ENCODE peak calls at places on chromosome 7, in six cellular contexts. W, A, S, G, O and J are unnamed samples.

GRCh38 chr7:17019106-17019505 is 137.3 kb upstream of the AGR3 start:
- DNase-seq in W (peak), A (no peak), S (no peak), G (no peak), O (no peak), J (no peak)

GRCh38 chr7:35799846-35800717 is 775 bp upstream of the SEPTIN7 start:
- DNase-seq in W (peak), A (peak), S (peak), G (peak), O (peak), J (peak)

GRCh38 chr7:24356758-24357386 is 72.9 kb downstream of the NPY start:
- DNase-seq in W (no peak), A (no peak), S (no peak), G (no peak), O (no peak), J (no peak)

GRCh38 chr7:79998343-79998742 is 136.3 kb upstream of the GNAI1 start:
- DNase-seq in W (peak), A (no peak), S (no peak), G (no peak), O (no peak), J (no peak)

GRCh38 chr7:2175091-2175490 is 57.7 kb downstream of the MAD1L1 start:
- DNase-seq in W (no peak), A (no peak), S (no peak), G (no peak), O (no peak), J (no peak)

GRCh38 chr7:116356333-116356965 is 143.1 kb upstream of the CAV2 start:
- DNase-seq in W (no peak), A (no peak), S (no peak), G (no peak), O (no peak), J (no peak)

GRCh38 chr7:18503068-18503859 is 7.7 kb downstream of the HDAC9 start:
- DNase-seq in W (peak), A (no peak), S (no peak), G (no peak), O (no peak), J (no peak)

GRCh38 chr7:131325179-131325840 is 2.4 kb upstream of the MKLN1 start:
- DNase-seq in W (no peak), A (no peak), S (no peak), G (no peak), O (no peak), J (no peak)

GRCh38 chr7:30727061-30727945 is 24.6 kb upstream of the INMT start:
- DNase-seq in W (no peak), A (peak), S (no peak), G (no peak), O (no peak), J (no peak)